ENCODE peak calls at places on chromosomes 11 and 22, in seven cellular contexts. One of them, this sample, is unnamed.

GRCh38 chr11:121249039-121249663 is 43.4 kb upstream of the SC5D start:
- DNase-seq in HCT116: peak; percentile 24
- DNase-seq in neural progenitor cell: peak; percentile 51
- DNase-seq in OCI-LY7: peak; percentile 69
- DNase-seq in hepatocyte: peak; percentile 34
- DNase-seq in PC-3: peak; percentile 72
- DNase-seq in SK-N-SH: peak; percentile 64
- DNase-seq in this sample: peak; percentile 67

GRCh38 chr11:103953797-103954495 is 82.5 kb upstream of the DDI1 start:
- DNase-seq in PC-3: no peak
- DNase-seq in SK-N-SH: no peak
- DNase-seq in OCI-LY7: no peak
- DNase-seq in HCT116: no peak
- DNase-seq in neural progenitor cell: no peak
- DNase-seq in hepatocyte: no peak
- DNase-seq in this sample: no peak

GRCh38 chr11:10302744-10303557 is 1.9 kb upstream of the ADM start:
- DNase-seq in neural progenitor cell: peak; percentile 79
- DNase-seq in SK-N-SH: peak; percentile 72
- DNase-seq in OCI-LY7: no peak
- DNase-seq in HCT116: no peak
- DNase-seq in PC-3: peak; percentile 67
- DNase-seq in hepatocyte: peak; percentile 90
- DNase-seq in this sample: peak; percentile 88

GRCh38 chr11:65821107-65821506 is 12.7 kb upstream of the SNX32 start:
- DNase-seq in OCI-LY7: no peak
- DNase-seq in neural progenitor cell: no peak
- DNase-seq in HCT116: no peak
- DNase-seq in hepatocyte: peak; percentile 65
- DNase-seq in SK-N-SH: no peak
- DNase-seq in PC-3: no peak
- DNase-seq in this sample: no peak

GRCh38 chr11:121132211-121132976 is 31.4 kb downstream of the TECTA start:
- DNase-seq in OCI-LY7: no peak
- DNase-seq in PC-3: peak; percentile 74
- DNase-seq in neural progenitor cell: no peak
- DNase-seq in SK-N-SH: peak; percentile 27
- DNase-seq in hepatocyte: no peak
- DNase-seq in HCT116: peak; percentile 54
- DNase-seq in this sample: peak; percentile 42

GRCh38 chr22:23305922-23306374 is 125.6 kb downstream of the BCR start:
- DNase-seq in SK-N-SH: peak; percentile 75
- DNase-seq in hepatocyte: peak; percentile 69
- DNase-seq in HCT116: no peak
- DNase-seq in PC-3: no peak
- DNase-seq in neural progenitor cell: no peak
- DNase-seq in OCI-LY7: no peak
- DNase-seq in this sample: peak; percentile 69

GRCh38 chr11:61004841-61005240 is 33.4 kb downstream of the CD6 start:
- DNase-seq in PC-3: no peak
- DNase-seq in HCT116: no peak
- DNase-seq in neural progenitor cell: no peak
- DNase-seq in SK-N-SH: no peak
- DNase-seq in OCI-LY7: no peak
- DNase-seq in hepatocyte: no peak
- DNase-seq in this sample: no peak

GRCh38 chr22:49825436-49825835 is 2.2 kb downstream of the BRD1 start:
- DNase-seq in hepatocyte: peak; percentile 44
- DNase-seq in HCT116: no peak
- DNase-seq in OCI-LY7: no peak
- DNase-seq in neural progenitor cell: no peak
- DNase-seq in PC-3: peak; percentile 49
- DNase-seq in SK-N-SH: no peak
- DNase-seq in this sample: peak; percentile 83

GRCh38 chr11:6459049-6459448 is 14.7 kb downstream of the TRIM3 start:
- DNase-seq in neural progenitor cell: no peak
- DNase-seq in OCI-LY7: no peak
- DNase-seq in SK-N-SH: no peak
- DNase-seq in HCT116: no peak
- DNase-seq in PC-3: no peak
- DNase-seq in hepatocyte: peak; percentile 42
- DNase-seq in this sample: no peak

GRCh38 chr11:35794850-35795249 is 132.3 kb downstream of the TRIM44 start:
- DNase-seq in neural progenitor cell: no peak
- DNase-seq in PC-3: peak; percentile 77
- DNase-seq in SK-N-SH: no peak
- DNase-seq in OCI-LY7: no peak
- DNase-seq in HCT116: no peak
- DNase-seq in hepatocyte: no peak
- DNase-seq in this sample: peak; percentile 73

GRCh38 chr11:111512296-111513239 is at the start of gene BTG4:
- DNase-seq in hepatocyte: peak; percentile 34
- DNase-seq in SK-N-SH: peak; percentile 68
- DNase-seq in OCI-LY7: no peak
- DNase-seq in PC-3: no peak
- DNase-seq in neural progenitor cell: peak; percentile 75
- DNase-seq in HCT116: no peak
- DNase-seq in this sample: peak; percentile 78

GRCh38 chr11:47185305-47186075 is 744 bp downstream of the PACSIN3 start:
- DNase-seq in OCI-LY7: no peak
- DNase-seq in hepatocyte: peak; percentile 78
- DNase-seq in PC-3: peak; percentile 84
- DNase-seq in neural progenitor cell: peak; percentile 84
- DNase-seq in HCT116: no peak
- DNase-seq in SK-N-SH: peak; percentile 63
- DNase-seq in this sample: peak; percentile 57

GRCh38 chr11:79182794-79183193 is 258.0 kb downstream of the TENM4 start:
- DNase-seq in OCI-LY7: no peak
- DNase-seq in SK-N-SH: no peak
- DNase-seq in neural progenitor cell: no peak
- DNase-seq in HCT116: no peak
- DNase-seq in hepatocyte: no peak
- DNase-seq in PC-3: no peak
- DNase-seq in this sample: peak; percentile 80

GRCh38 chr11:83691387-83692088 is 405.4 kb upstream of the CCDC90B start:
- DNase-seq in hepatocyte: peak; percentile 56
- DNase-seq in neural progenitor cell: no peak
- DNase-seq in PC-3: no peak
- DNase-seq in HCT116: no peak
- DNase-seq in SK-N-SH: no peak
- DNase-seq in OCI-LY7: no peak
- DNase-seq in this sample: peak; percentile 25

GRCh38 chr11:123308077-123308476 is 113.0 kb upstream of the CLMP start:
- DNase-seq in OCI-LY7: no peak
- DNase-seq in HCT116: no peak
- DNase-seq in neural progenitor cell: no peak
- DNase-seq in hepatocyte: no peak
- DNase-seq in PC-3: no peak
- DNase-seq in SK-N-SH: peak; percentile 62
- DNase-seq in this sample: peak; percentile 87

GRCh38 chr11:60498853-60499252 is 6.3 kb downstream of the MS4A12 start:
- DNase-seq in PC-3: no peak
- DNase-seq in hepatocyte: no peak
- DNase-seq in OCI-LY7: peak; percentile 95
- DNase-seq in SK-N-SH: no peak
- DNase-seq in neural progenitor cell: no peak
- DNase-seq in HCT116: no peak
- DNase-seq in this sample: peak; percentile 3

GRCh38 chr22:46240506-46240905 is 9.6 kb downstream of the CDPF1 start:
- DNase-seq in hepatocyte: no peak
- DNase-seq in SK-N-SH: no peak
- DNase-seq in PC-3: no peak
- DNase-seq in neural progenitor cell: no peak
- DNase-seq in HCT116: no peak
- DNase-seq in OCI-LY7: no peak
- DNase-seq in this sample: no peak
- H3K27ac ChIP-seq in hepatocyte: no peak overlapping the region
- H3K27ac ChIP-seq in SK-N-SH: peak overlapping the region; percentile 99
- H3K27ac ChIP-seq in PC-3: no peak overlapping the region
- H3K27ac ChIP-seq in neural progenitor cell: no peak overlapping the region
- H3K27ac ChIP-seq in HCT116: no peak overlapping the region
- H3K27ac ChIP-seq in OCI-LY7: peak overlapping the region; percentile 65
- H3K27ac ChIP-seq in this sample: no peak overlapping the region

GRCh38 chr11:133545199-133545709 is 13.0 kb upstream of the OPCML start:
- DNase-seq in neural progenitor cell: no peak
- DNase-seq in hepatocyte: no peak
- DNase-seq in PC-3: no peak
- DNase-seq in SK-N-SH: no peak
- DNase-seq in HCT116: no peak
- DNase-seq in OCI-LY7: peak; percentile 25
- DNase-seq in this sample: no peak
- H3K9me3 ChIP-seq in neural progenitor cell: no peaks in the 10 kb centered on the region
- H3K9me3 ChIP-seq in hepatocyte: no peaks in the 10 kb centered on the region
- H3K9me3 ChIP-seq in PC-3: peaks cover 14% of the 10 kb centered on the region
- H3K9me3 ChIP-seq in SK-N-SH: no peaks in the 10 kb centered on the region
- H3K9me3 ChIP-seq in HCT116: peaks cover 5% of the 10 kb centered on the region
- H3K9me3 ChIP-seq in OCI-LY7: no peaks in the 10 kb centered on the region
- H3K9me3 ChIP-seq in this sample: no peaks in the 10 kb centered on the region

DNA sequence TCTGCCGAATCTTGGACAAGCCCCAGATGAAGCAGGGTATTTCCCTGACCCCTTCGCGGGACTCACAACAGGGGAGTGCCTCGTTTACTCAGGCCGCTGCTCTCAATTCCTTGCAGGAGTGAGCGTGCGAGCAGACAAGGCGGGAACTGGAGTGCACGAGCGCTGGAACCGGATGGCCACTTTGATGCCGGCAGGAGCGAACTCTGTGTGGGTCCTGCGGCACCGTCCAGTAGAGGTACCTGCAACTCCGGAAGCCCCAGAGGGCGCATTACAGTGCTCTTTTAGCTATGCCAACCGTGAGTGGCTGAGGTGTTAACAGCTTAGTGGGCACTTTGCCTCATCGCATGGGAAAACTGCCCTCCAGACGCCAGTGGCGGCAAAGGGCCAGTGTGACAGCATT is 182.3 kb upstream of the ANO3 start:
- DNase-seq in neural progenitor cell: no peak
- DNase-seq in HCT116: no peak
- DNase-seq in SK-N-SH: no peak
- DNase-seq in hepatocyte: no peak
- DNase-seq in PC-3: no peak
- DNase-seq in OCI-LY7: no peak
- DNase-seq in this sample: no peak
- TF ChIP-seq EZH2phosphoT487 in neural progenitor cell: no peak
- TF ChIP-seq EZH2phosphoT487 in HCT116: no peak
- TF ChIP-seq EZH2phosphoT487 in SK-N-SH: no peak
- TF ChIP-seq EZH2phosphoT487 in hepatocyte: no peak
- TF ChIP-seq EZH2phosphoT487 in PC-3: no peak
- TF ChIP-seq EZH2phosphoT487 in OCI-LY7: no peak
- TF ChIP-seq EZH2phosphoT487 in this sample: no peak

GRCh38 chr11:73921180-73921579 is 29.6 kb upstream of the DNAJB13 start:
- DNase-seq in OCI-LY7: no peak
- DNase-seq in hepatocyte: no peak
- DNase-seq in SK-N-SH: no peak
- DNase-seq in HCT116: no peak
- DNase-seq in neural progenitor cell: no peak
- DNase-seq in PC-3: no peak
- DNase-seq in this sample: no peak
- H3K27ac ChIP-seq in OCI-LY7: no peak overlapping the region
- H3K27ac ChIP-seq in hepatocyte: no peak overlapping the region
- H3K27ac ChIP-seq in SK-N-SH: no peak overlapping the region
- H3K27ac ChIP-seq in HCT116: no peak overlapping the region
- H3K27ac ChIP-seq in neural progenitor cell: no peak overlapping the region
- H3K27ac ChIP-seq in PC-3: no peak overlapping the region
- H3K27ac ChIP-seq in this sample: no peak overlapping the region

GRCh38 chr22:47397673-47398072 is 635.2 kb downstream of the TBC1D22A start:
- DNase-seq in SK-N-SH: no peak
- DNase-seq in PC-3: no peak
- DNase-seq in HCT116: no peak
- DNase-seq in OCI-LY7: no peak
- DNase-seq in neural progenitor cell: no peak
- DNase-seq in hepatocyte: no peak
- DNase-seq in this sample: no peak

GRCh38 chr22:47396515-47396914 is 634.1 kb downstream of the TBC1D22A start:
- DNase-seq in neural progenitor cell: no peak
- DNase-seq in SK-N-SH: no peak
- DNase-seq in PC-3: no peak
- DNase-seq in OCI-LY7: no peak
- DNase-seq in hepatocyte: no peak
- DNase-seq in HCT116: no peak
- DNase-seq in this sample: no peak

GRCh38 chr22:47396105-47396504 is 633.7 kb downstream of the TBC1D22A start:
- DNase-seq in hepatocyte: no peak
- DNase-seq in neural progenitor cell: no peak
- DNase-seq in OCI-LY7: no peak
- DNase-seq in PC-3: no peak
- DNase-seq in HCT116: no peak
- DNase-seq in SK-N-SH: no peak
- DNase-seq in this sample: no peak

GRCh38 chr22:47398921-47399790 is 636.7 kb downstream of the TBC1D22A start:
- DNase-seq in PC-3: no peak
- DNase-seq in hepatocyte: no peak
- DNase-seq in HCT116: no peak
- DNase-seq in OCI-LY7: no peak
- DNase-seq in SK-N-SH: no peak
- DNase-seq in neural progenitor cell: no peak
- DNase-seq in this sample: no peak

GRCh38 chr22:47398491-47398890 is 636.0 kb downstream of the TBC1D22A start:
- DNase-seq in neural progenitor cell: no peak
- DNase-seq in PC-3: no peak
- DNase-seq in hepatocyte: no peak
- DNase-seq in SK-N-SH: no peak
- DNase-seq in OCI-LY7: no peak
- DNase-seq in HCT116: no peak
- DNase-seq in this sample: no peak
- H3K9me3 ChIP-seq in neural progenitor cell: no peaks in the 10 kb centered on the region
- H3K9me3 ChIP-seq in PC-3: no peaks in the 10 kb centered on the region
- H3K9me3 ChIP-seq in hepatocyte: no peaks in the 10 kb centered on the region
- H3K9me3 ChIP-seq in SK-N-SH: no peaks in the 10 kb centered on the region
- H3K9me3 ChIP-seq in OCI-LY7: no peaks in the 10 kb centered on the region
- H3K9me3 ChIP-seq in HCT116: no peaks in the 10 kb centered on the region
- H3K9me3 ChIP-seq in this sample: no peaks in the 10 kb centered on the region

DNA sequence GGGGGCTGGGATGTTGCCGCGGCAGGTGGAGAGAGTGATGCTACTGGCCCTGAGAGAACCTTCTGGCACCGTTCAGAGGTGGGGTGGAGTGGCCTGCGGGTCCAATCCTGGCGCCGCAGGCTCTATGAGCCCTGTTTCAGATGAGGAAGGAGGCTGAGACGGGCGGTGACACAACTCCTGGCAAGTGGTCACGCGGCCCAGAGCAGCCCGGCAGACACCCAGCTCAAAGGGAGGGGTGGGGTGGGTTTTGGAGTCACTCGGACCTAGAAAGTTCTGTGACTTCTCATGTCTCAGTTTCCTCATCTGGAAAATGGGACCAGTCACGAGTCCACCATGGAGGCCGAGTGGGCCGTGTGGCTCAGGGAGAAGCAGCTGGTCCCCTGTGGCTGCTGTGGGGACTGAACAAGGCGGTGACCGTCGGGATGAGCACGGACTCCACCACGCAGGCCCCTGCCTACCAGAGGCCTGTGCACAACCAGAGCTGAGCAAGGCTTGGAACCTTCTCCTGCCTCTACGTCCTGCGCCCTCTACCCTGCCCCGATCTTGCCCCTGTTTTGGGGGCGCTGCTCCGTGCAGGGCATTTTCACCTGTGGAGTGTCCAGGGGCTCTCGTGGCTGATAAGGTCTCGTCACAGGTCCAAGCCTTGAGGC is 3.7 kb downstream of the TSPO start:
- DNase-seq in SK-N-SH: no peak
- DNase-seq in HCT116: no peak
- DNase-seq in neural progenitor cell: no peak
- DNase-seq in OCI-LY7: no peak
- DNase-seq in hepatocyte: no peak
- DNase-seq in PC-3: no peak
- DNase-seq in this sample: peak; percentile 60
- TF ChIP-seq EZH2phosphoT487 in SK-N-SH: no peak
- TF ChIP-seq EZH2phosphoT487 in HCT116: no peak
- TF ChIP-seq EZH2phosphoT487 in neural progenitor cell: no peak
- TF ChIP-seq EZH2phosphoT487 in OCI-LY7: no peak
- TF ChIP-seq EZH2phosphoT487 in hepatocyte: no peak
- TF ChIP-seq EZH2phosphoT487 in PC-3: no peak
- TF ChIP-seq EZH2phosphoT487 in this sample: no peak

This sample was measured in GM23248.